ENCODE peak calls at places on chromosome 9, in six cellular contexts. T is BJ, G is A549, E is right atrium auricular region, A is AG04449, O is mammary epithelial cell. C is an unnamed sample.

GRCh38 chr9:88521308-88521707 is 13.7 kb upstream of the NXNL2 start:
- DNase-seq in T (no peak), G (no peak), E (no peak), A (no peak), O (no peak), C (no peak)

GRCh38 chr9:407255-407654 is 192.6 kb downstream of the DOCK8 start:
- DNase-seq in T (no peak), G (peak), E (no peak), A (no peak), O (no peak), C (no peak)

GRCh38 chr9:130235558-130236435 is 29.8 kb upstream of the HMCN2 start:
- DNase-seq in T (no peak), G (peak), E (peak), A (no peak), O (peak), C (no peak)

GRCh38 chr9:18124760-18125159 is 349.2 kb upstream of the ADAMTSL1 start:
- DNase-seq in T (peak), G (no peak), E (no peak), A (peak), O (no peak), C (no peak)

GRCh38 chr9:90860382-90860781 is 58.8 kb downstream of the SYK start:
- DNase-seq in T (no peak), G (no peak), E (no peak), A (no peak), O (no peak), C (no peak)

GRCh38 chr9:13267743-13268142 is 11.7 kb downstream of the MPDZ start:
- DNase-seq in T (peak), G (peak), E (no peak), A (peak), O (peak), C (no peak)

GRCh38 chr9:111974092-111974681 is 77.6 kb downstream of the UGCG start:
- DNase-seq in T (peak), G (no peak), E (no peak), A (no peak), O (no peak), C (no peak)

GRCh38 chr9:6764570-6765334 is 7.0 kb downstream of the KDM4C start:
- DNase-seq in T (no peak), G (no peak), E (no peak), A (no peak), O (no peak), C (no peak)

GRCh38 chr9:73441890-73442818 is 290.5 kb downstream of the ANXA1 start:
- DNase-seq in T (no peak), G (no peak), E (no peak), A (no peak), O (peak), C (no peak)

GRCh38 chr9:21549251-21549765 is 67.2 kb upstream of the IFNE start:
- DNase-seq in T (peak), G (peak), E (no peak), A (peak), O (peak), C (peak)

GRCh38 chr9:3708751-3709150 is 182.9 kb upstream of the RFX3 start:
- DNase-seq in T (no peak), G (no peak), E (no peak), A (no peak), O (peak), C (peak)

GRCh38 chr9:22986556-22986955 is 539.9 kb downstream of the DMRTA1 start:
- DNase-seq in T (no peak), G (peak), E (no peak), A (no peak), O (no peak), C (no peak)

DNA sequence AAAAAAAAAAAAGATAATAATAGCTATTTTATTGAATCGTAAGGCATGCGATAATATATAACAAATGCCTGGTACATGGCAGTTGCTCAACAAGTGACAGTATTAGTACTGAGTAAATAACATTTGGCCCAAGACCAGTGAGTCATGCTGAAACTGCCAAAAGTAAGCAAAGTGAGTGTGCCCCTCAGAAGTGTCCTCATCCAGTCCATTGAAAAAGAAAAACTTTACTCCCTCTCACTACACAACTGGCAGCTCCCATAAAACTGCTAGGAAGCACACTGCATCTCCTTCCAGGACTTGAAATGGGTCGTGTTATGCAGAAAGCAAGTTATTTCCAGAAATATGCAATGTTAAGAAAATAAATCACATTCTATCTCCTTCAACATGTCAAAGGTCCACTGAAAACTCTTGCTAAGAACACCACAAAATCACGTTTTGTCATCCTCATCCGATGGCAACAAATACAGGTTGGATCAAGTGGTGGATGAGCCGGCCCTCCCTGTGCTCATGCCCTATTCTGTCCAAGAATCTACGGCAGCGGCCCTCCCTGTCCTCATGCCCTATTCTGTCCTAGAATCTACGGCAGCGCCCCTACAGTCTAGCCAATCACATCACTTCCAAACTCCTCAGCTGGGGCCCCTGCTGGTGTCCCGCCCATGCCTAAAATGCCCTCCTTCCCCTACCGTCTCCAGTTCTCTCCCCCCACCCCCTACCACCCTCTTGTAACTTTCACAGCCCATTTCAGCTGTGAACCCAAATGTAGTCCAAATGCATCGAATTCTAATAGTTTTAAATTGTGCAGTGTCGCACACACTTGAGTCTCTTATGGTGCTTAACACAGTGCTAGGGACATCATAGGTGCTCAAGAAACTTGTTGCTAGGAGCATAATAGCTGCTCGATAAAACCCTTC is 12.5 kb downstream of the PTCH1 start:
- DNase-seq in T (no peak), G (peak), E (no peak), A (no peak), O (peak), C (no peak)
- TF ChIP-seq CTCF in T (no peak), G (no peak), E (no peak), A (peak), O (no peak), C (no peak)

GRCh38 chr9:98973546-98973921 is 29.8 kb downstream of the COL15A1 start:
- DNase-seq in T (no peak), G (no peak), E (peak), A (no peak), O (no peak), C (no peak)

GRCh38 chr9:98971915-98972223 is 28.2 kb downstream of the COL15A1 start:
- DNase-seq in T (no peak), G (no peak), E (no peak), A (no peak), O (no peak), C (no peak)

GRCh38 chr9:98970532-98971041 is 26.9 kb downstream of the COL15A1 start:
- DNase-seq in T (no peak), G (no peak), E (no peak), A (no peak), O (no peak), C (no peak)

GRCh38 chr9:98972641-98973545 is 29.2 kb downstream of the COL15A1 start:
- DNase-seq in T (no peak), G (no peak), E (no peak), A (no peak), O (no peak), C (no peak)

DNA sequence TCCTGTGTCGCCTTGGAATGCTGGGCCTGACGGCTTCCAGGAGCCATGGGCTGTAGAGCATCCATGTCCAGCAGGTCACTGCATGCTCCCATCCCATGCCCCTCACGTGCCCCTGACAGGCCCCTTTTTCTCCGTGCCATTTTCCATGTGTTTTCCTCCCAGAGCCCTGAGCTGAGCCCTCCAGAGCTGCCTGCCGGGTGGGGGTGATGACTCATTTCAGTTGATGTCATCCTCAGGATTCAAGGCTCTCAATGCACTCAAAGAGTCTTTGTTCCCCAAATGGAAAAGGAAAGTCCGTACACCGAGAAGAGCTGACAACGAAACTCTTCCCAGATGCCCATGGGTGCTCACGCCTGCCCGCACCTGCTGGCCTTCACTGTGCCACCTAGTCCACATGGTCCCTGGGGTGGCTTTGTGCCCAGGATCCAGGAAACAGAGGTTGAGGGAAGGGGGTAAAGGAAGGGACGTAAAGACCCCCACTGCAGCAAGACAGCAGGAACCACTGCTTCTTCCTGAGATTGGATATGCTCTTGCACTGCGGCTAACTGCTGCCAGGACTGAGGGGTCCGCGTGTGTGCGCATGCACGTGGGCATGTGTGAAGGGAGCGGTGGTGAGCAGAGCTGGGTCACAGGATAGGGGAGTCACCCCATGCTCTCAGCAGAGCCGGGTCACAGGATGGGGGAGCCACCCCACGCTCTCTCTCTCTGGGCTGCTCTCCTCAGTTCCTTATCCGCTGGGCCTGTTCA is 27.6 kb downstream of the COL15A1 start:
- DNase-seq in T (no peak), G (no peak), E (no peak), A (no peak), O (peak), C (no peak)
- H3K4me3 ChIP-seq in T (no peak), G (no peak), E (no peak), A (no peak), O (no peak), C (no peak)

GRCh38 chr9:92293075-92293354 is 482 bp downstream of the IARS1 start:
- DNase-seq in T (no peak), G (no peak), E (no peak), A (no peak), O (no peak), C (no peak)

GRCh38 chr9:92292338-92293074 is 991 bp downstream of the IARS1 start:
- DNase-seq in T (no peak), G (peak), E (no peak), A (no peak), O (peak), C (no peak)

GRCh38 chr9:92295240-92295790 is 1.8 kb upstream of the IARS1 start:
- DNase-seq in T (no peak), G (no peak), E (no peak), A (no peak), O (no peak), C (no peak)

GRCh38 chr9:92294297-92294676 is 790 bp upstream of the IARS1 start:
- DNase-seq in T (no peak), G (peak), E (no peak), A (no peak), O (peak), C (no peak)

GRCh38 chr9:92293452-92294296 is at the start of gene IARS1:
- DNase-seq in T (peak), G (peak), E (peak), A (peak), O (peak), C (peak)
- TF ChIP-seq CTCF in T (peak), G (peak), E (peak), A (peak), O (peak), C (peak)

GRCh38 chr9:38318755-38319495 is 73.6 kb upstream of the ALDH1B1 start:
- DNase-seq in T (no peak), G (peak), E (no peak), A (no peak), O (peak), C (peak)
- H3K4me3 ChIP-seq in T (no peak), G (no peak), E (no peak), A (no peak), O (no peak), C (peak)